ENCODE peak calls at places on chromosomes 7 and 10, in seven cellular contexts. W, S, L, M, A, E and G are unnamed samples.

GRCh38 chr7:105315357-105315756 is 73.4 kb downstream of the SRPK2 start:
- DNase-seq in W (no peak), S (no peak), L (no peak), M (no peak), A (no peak), E (no peak), G (no peak)

GRCh38 chr10:104277785-104278184 is 8.8 kb downstream of the GSTO2 start:
- DNase-seq in W (no peak), S (no peak), L (no peak), M (no peak), A (no peak), E (no peak), G (no peak)

GRCh38 chr7:74467876-74468275 is 14.2 kb downstream of the GTF2IRD1 start:
- DNase-seq in W (no peak), S (no peak), L (no peak), M (no peak), A (no peak), E (no peak), G (no peak)

GRCh38 chr10:58512470-58513188 is at the start of gene BICC1:
- DNase-seq in W (no peak), S (peak), L (no peak), M (peak), A (peak), E (peak), G (no peak)

GRCh38 chr7:93547716-93548115 is 26.8 kb downstream of the CALCR start:
- DNase-seq in W (no peak), S (no peak), L (no peak), M (no peak), A (no peak), E (no peak), G (no peak)

GRCh38 chr7:97499204-97499603 is 232.7 kb upstream of the TAC1 start:
- DNase-seq in W (no peak), S (no peak), L (no peak), M (peak), A (peak), E (no peak), G (no peak)

GRCh38 chr10:7561216-7561893 is 105.4 kb downstream of the ITIH5 start:
- DNase-seq in W (no peak), S (no peak), L (no peak), M (no peak), A (no peak), E (no peak), G (no peak)

GRCh38 chr7:104804696-104805095 is 209.3 kb upstream of the KMT2E start:
- DNase-seq in W (no peak), S (no peak), L (no peak), M (no peak), A (no peak), E (no peak), G (no peak)

GRCh38 chr7:70353310-70353947 is 755.2 kb downstream of the AUTS2 start:
- DNase-seq in W (no peak), S (no peak), L (no peak), M (no peak), A (no peak), E (no peak), G (no peak)

GRCh38 chr7:83271212-83272099 is 108.8 kb upstream of the PCLO start:
- DNase-seq in W (no peak), S (peak), L (peak), M (peak), A (peak), E (no peak), G (peak)

GRCh38 chr10:31947144-31947926 is 18.7 kb upstream of the ARHGAP12 start:
- DNase-seq in W (no peak), S (peak), L (peak), M (peak), A (peak), E (no peak), G (no peak)

GRCh38 chr7:43582503-43583423 is at the start of gene STK17A:
- DNase-seq in W (peak), S (peak), L (no peak), M (peak), A (peak), E (peak), G (peak)

GRCh38 chr10:13268841-13269240 is 31.0 kb downstream of the PHYH start:
- DNase-seq in W (no peak), S (no peak), L (no peak), M (no peak), A (no peak), E (no peak), G (no peak)

GRCh38 chr7:16891338-16891737 is 9.6 kb upstream of the AGR3 start:
- DNase-seq in W (no peak), S (peak), L (no peak), M (peak), A (peak), E (peak), G (peak)

GRCh38 chr10:107749235-107749634 is 584.7 kb upstream of the SORCS1 start:
- DNase-seq in W (no peak), S (no peak), L (no peak), M (no peak), A (no peak), E (no peak), G (no peak)

GRCh38 chr10:10989669-10990068 is 28.0 kb upstream of the CELF2 start:
- DNase-seq in W (no peak), S (no peak), L (no peak), M (no peak), A (no peak), E (no peak), G (no peak)

GRCh38 chr7:13948019-13948781 is 41.3 kb downstream of the ETV1 start:
- DNase-seq in W (no peak), S (no peak), L (no peak), M (no peak), A (no peak), E (no peak), G (no peak)

GRCh38 chr10:50937230-50937907 is 51.9 kb upstream of the A1CF start:
- DNase-seq in W (no peak), S (peak), L (no peak), M (peak), A (peak), E (no peak), G (no peak)

GRCh38 chr7:144818516-144818915 is 17.3 kb downstream of the TPK1 start:
- DNase-seq in W (no peak), S (no peak), L (no peak), M (no peak), A (no peak), E (no peak), G (peak)

GRCh38 chr10:88008866-88009470 is 145.5 kb downstream of the PTEN start:
- DNase-seq in W (no peak), S (no peak), L (no peak), M (peak), A (no peak), E (no peak), G (no peak)

GRCh38 chr7:6106140-6106904 is 75.1 kb downstream of the ANKRD61 start:
- DNase-seq in W (no peak), S (peak), L (no peak), M (peak), A (peak), E (no peak), G (peak)

GRCh38 chr7:39252916-39253315 is 275.2 kb downstream of the POU6F2 start:
- DNase-seq in W (no peak), S (peak), L (peak), M (no peak), A (no peak), E (no peak), G (no peak)

GRCh38 chr7:81684513-81685262 is 85.2 kb downstream of the HGF start:
- DNase-seq in W (no peak), S (peak), L (peak), M (peak), A (peak), E (peak), G (peak)

GRCh38 chr7:32868116-32868515 is 23.4 kb downstream of the KBTBD2 start:
- DNase-seq in W (no peak), S (no peak), L (no peak), M (no peak), A (no peak), E (no peak), G (no peak)

GRCh38 chr10:58898854-58899573 is 277.4 kb upstream of the PHYHIPL start:
- DNase-seq in W (no peak), S (no peak), L (no peak), M (no peak), A (no peak), E (no peak), G (no peak)

GRCh38 chr7:28477041-28477442 is 64.7 kb downstream of the CREB5 start:
- DNase-seq in W (no peak), S (no peak), L (no peak), M (no peak), A (no peak), E (no peak), G (no peak)

GRCh38 chr10:121734517-121735137 is 136.4 kb upstream of the FGFR2 start:
- DNase-seq in W (no peak), S (peak), L (no peak), M (peak), A (peak), E (no peak), G (no peak)

GRCh38 chr10:77049896-77050295 is 587.7 kb downstream of the KCNMA1 start:
- DNase-seq in W (no peak), S (peak), L (peak), M (no peak), A (no peak), E (no peak), G (no peak)

GRCh38 chr10:16521311-16522016 is at the start of gene C1QL3:
- DNase-seq in W (no peak), S (peak), L (no peak), M (no peak), A (no peak), E (peak), G (no peak)

GRCh38 chr7:78542981-78543380 is 744.4 kb downstream of the PHTF2 start:
- DNase-seq in W (no peak), S (no peak), L (no peak), M (no peak), A (no peak), E (no peak), G (no peak)

GRCh38 chr10:120735773-120736371 is 115.3 kb upstream of the WDR11 start:
- DNase-seq in W (no peak), S (peak), L (no peak), M (peak), A (peak), E (no peak), G (no peak)

GRCh38 chr10:91880310-91880709 is 29.0 kb downstream of the FGFBP3 start:
- DNase-seq in W (no peak), S (peak), L (no peak), M (peak), A (no peak), E (no peak), G (no peak)